ENCODE peak calls at places on chromosomes 16 and 17, in nine cellular contexts. U, V, P, Y, J, M, B, Q and G are unnamed samples. For H3K4me1 and H3K36me3, the result is how much of the 10 kb centered on the place peaks cover.

GRCh38 chr16:27256861-27257260 is 11.7 kb downstream of the NSMCE1 start:
- DNase-seq in U (no peak), V (no peak), P (no peak), Y (no peak), J (no peak), M (no peak), B (no peak), Q (no peak), G (no peak)

GRCh38 chr17:52536466-52536865 is 378.0 kb upstream of the CA10 start:
- DNase-seq in U (no peak), V (no peak), P (no peak), Y (peak), J (no peak), M (no peak), B (no peak), Q (peak), G (no peak)

GRCh38 chr16:82852388-82852998 is 225.7 kb downstream of the CDH13 start:
- DNase-seq in U (no peak), V (no peak), P (no peak), Y (no peak), J (no peak), M (no peak), B (no peak), Q (no peak), G (no peak)

GRCh38 chr16:12584488-12585233 is 219.0 kb downstream of the CPPED1 start:
- DNase-seq in U (peak), V (no peak), P (no peak), Y (no peak), J (no peak), M (no peak), B (no peak), Q (no peak), G (no peak)

GRCh38 chr17:35048685-35049379 is 14.7 kb downstream of the RFFL start:
- DNase-seq in U (no peak), V (no peak), P (no peak), Y (no peak), J (no peak), M (no peak), B (no peak), Q (no peak), G (no peak)

GRCh38 chr17:17375826-17376225 is 72.7 kb downstream of the NT5M start:
- DNase-seq in U (no peak), V (no peak), P (no peak), Y (peak), J (peak), M (peak), B (no peak), Q (no peak), G (no peak)

GRCh38 chr17:82837586-82838320 is 2.1 kb downstream of the ZNF750 start:
- DNase-seq in U (no peak), V (no peak), P (no peak), Y (no peak), J (no peak), M (no peak), B (no peak), Q (peak), G (no peak)

GRCh38 chr17:79985361-79985760 is 50.3 kb downstream of the TBC1D16 start:
- DNase-seq in U (no peak), V (no peak), P (no peak), Y (no peak), J (no peak), M (no peak), B (no peak), Q (peak), G (no peak)

GRCh38 chr17:57834146-57834741 is 15.6 kb downstream of the MRPS23 start:
- DNase-seq in U (no peak), V (peak), P (no peak), Y (peak), J (no peak), M (no peak), B (no peak), Q (peak), G (peak)

GRCh38 chr16:2949705-2950399 is 14.2 kb upstream of the KREMEN2 start:
- DNase-seq in U (no peak), V (no peak), P (no peak), Y (no peak), J (no peak), M (no peak), B (no peak), Q (no peak), G (no peak)

GRCh38 chr17:19566176-19566575 is 32.5 kb downstream of the SLC47A1 start:
- DNase-seq in U (no peak), V (no peak), P (no peak), Y (no peak), J (no peak), M (no peak), B (no peak), Q (no peak), G (no peak)

GRCh38 chr16:89052191-89052787 is 41.4 kb upstream of the ACSF3 start:
- DNase-seq in U (no peak), V (no peak), P (no peak), Y (peak), J (no peak), M (no peak), B (no peak), Q (no peak), G (no peak)

GRCh38 chr16:57502048-57502775 is 15.9 kb upstream of the DOK4 start:
- DNase-seq in U (no peak), V (no peak), P (no peak), Y (no peak), J (no peak), M (no peak), B (no peak), Q (peak), G (no peak)

GRCh38 chr16:59573528-59574271 is 839.6 kb upstream of the GOT2 start:
- DNase-seq in U (peak), V (no peak), P (no peak), Y (no peak), J (peak), M (peak), B (peak), Q (no peak), G (no peak)

GRCh38 chr17:2749058-2749783 is at the start of gene CCDC92B:
- DNase-seq in U (no peak), V (no peak), P (no peak), Y (peak), J (no peak), M (no peak), B (no peak), Q (no peak), G (no peak)

GRCh38 chr17:41483991-41484826 is 3.3 kb upstream of the KRT35 start:
- DNase-seq in U (no peak), V (no peak), P (no peak), Y (no peak), J (no peak), M (peak), B (no peak), Q (no peak), G (no peak)

GRCh38 chr17:37786481-37786880 is 41.6 kb upstream of the HNF1B start:
- DNase-seq in U (no peak), V (no peak), P (no peak), Y (no peak), J (no peak), M (peak), B (no peak), Q (no peak), G (no peak)

GRCh38 chr17:10107320-10108165 is 90.9 kb downstream of the GAS7 start:
- DNase-seq in U (no peak), V (no peak), P (no peak), Y (peak), J (no peak), M (no peak), B (no peak), Q (peak), G (no peak)

GRCh38 chr17:29567362-29568330 is 809 bp upstream of the ABHD15 start:
- DNase-seq in U (peak), V (peak), P (peak), Y (peak), J (peak), M (peak), B (peak), Q (peak), G (no peak)

GRCh38 chr16:15961060-15961511 is 11.7 kb downstream of the ABCC1 start:
- DNase-seq in U (no peak), V (no peak), P (peak), Y (no peak), J (no peak), M (peak), B (peak), Q (no peak), G (no peak)

GRCh38 chr16:8310356-8310755 is 280.0 kb downstream of the TMEM114 start:
- DNase-seq in U (no peak), V (no peak), P (no peak), Y (no peak), J (no peak), M (no peak), B (no peak), Q (no peak), G (no peak)

GRCh38 chr17:42200702-42201101 is 6.4 kb upstream of the GHDC start:
- DNase-seq in U (peak), V (no peak), P (no peak), Y (peak), J (no peak), M (no peak), B (peak), Q (no peak), G (no peak)

GRCh38 chr17:69908599-69909368 is 166.2 kb upstream of the KCNJ16 start:
- DNase-seq in U (no peak), V (no peak), P (no peak), Y (no peak), J (no peak), M (no peak), B (no peak), Q (no peak), G (no peak)
- H3K4me1 ChIP-seq in U (under half), V (under half), P (under half), Y (under half), J (under half), M (under half), B (under half), Q (under half), G (under half)

GRCh38 chr17:50363217-50364060 is 9.5 kb downstream of the MRPL27 start:
- DNase-seq in U (peak), V (peak), P (no peak), Y (no peak), J (peak), M (peak), B (peak), Q (peak), G (no peak)

GRCh38 chr17:50365649-50366393 is 7.2 kb downstream of the MRPL27 start:
- DNase-seq in U (no peak), V (no peak), P (no peak), Y (no peak), J (no peak), M (no peak), B (no peak), Q (peak), G (no peak)

GRCh38 chr17:50365165-50365564 is 7.8 kb downstream of the MRPL27 start:
- DNase-seq in U (no peak), V (no peak), P (no peak), Y (no peak), J (no peak), M (no peak), B (no peak), Q (peak), G (no peak)

GRCh38 chr17:50364061-50364458 is 8.9 kb downstream of the MRPL27 start:
- DNase-seq in U (no peak), V (no peak), P (no peak), Y (no peak), J (no peak), M (no peak), B (no peak), Q (peak), G (no peak)

DNA sequence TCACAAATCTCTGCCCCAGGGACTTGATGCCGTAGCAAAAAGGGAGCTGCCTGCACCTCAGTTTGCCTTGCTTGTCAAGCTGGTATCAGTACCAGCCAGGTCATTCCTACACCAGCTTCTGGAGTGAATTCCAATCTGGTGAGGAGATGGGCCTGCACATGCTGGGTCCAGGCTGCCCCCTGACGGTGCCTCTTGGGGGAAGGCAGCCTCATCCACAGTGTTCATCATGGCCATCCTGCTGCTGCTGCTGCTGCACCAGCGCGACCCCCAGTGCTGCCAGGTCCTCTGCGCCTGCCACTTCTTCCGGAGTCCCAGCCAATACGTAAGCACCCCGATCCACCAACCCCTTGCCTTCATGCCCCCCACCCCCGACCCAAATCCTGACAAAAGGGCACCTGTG is 8.3 kb downstream of the MRPL27 start:
- DNase-seq in U (no peak), V (peak), P (no peak), Y (no peak), J (peak), M (peak), B (no peak), Q (peak), G (no peak)
- H3K36me3 ChIP-seq in U (under half), V (under half), P (under half), Y (half or more), J (half or more), M (under half), B (under half), Q (half or more), G (under half)

GRCh38 chr17:49018673-49019215 is 21.6 kb downstream of the IGF2BP1 start:
- DNase-seq in U (no peak), V (peak), P (no peak), Y (no peak), J (no peak), M (no peak), B (no peak), Q (no peak), G (no peak)
- H3K4me1 ChIP-seq in U (half or more), V (half or more), P (under half), Y (under half), J (under half), M (under half), B (under half), Q (under half), G (under half)

DNA sequence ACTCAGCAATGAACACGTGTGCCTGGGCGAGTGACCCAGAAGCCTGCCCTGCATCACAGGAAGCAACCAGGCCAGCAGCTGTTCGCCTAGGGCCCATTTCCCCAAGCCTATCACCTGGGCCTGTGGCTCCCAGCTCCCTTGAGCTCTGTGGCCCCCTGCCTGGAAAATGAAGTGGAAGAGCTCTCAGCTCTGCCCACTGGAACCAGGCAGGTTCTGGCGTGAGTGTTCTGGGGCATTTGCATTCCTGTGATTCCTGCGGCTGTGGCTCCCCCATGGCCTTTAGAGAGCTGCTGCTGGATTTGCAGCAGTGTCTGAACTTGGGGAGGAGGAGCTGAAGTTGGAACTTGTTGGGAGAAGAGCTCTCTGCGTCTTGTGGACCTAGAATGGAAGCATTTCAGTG is 22.8 kb downstream of the PGS1 start:
- DNase-seq in U (peak), V (no peak), P (no peak), Y (no peak), J (peak), M (peak), B (no peak), Q (no peak), G (no peak)
- H3K36me3 ChIP-seq in U (under half), V (under half), P (under half), Y (half or more), J (half or more), M (half or more), B (under half), Q (half or more), G (under half)

GRCh38 chr16:1155353-1156110 is 2.6 kb downstream of the CACNA1H start:
- DNase-seq in U (no peak), V (no peak), P (no peak), Y (no peak), J (no peak), M (no peak), B (no peak), Q (no peak), G (no peak)
- H3K4me1 ChIP-seq in U (under half), V (under half), P (under half), Y (under half), J (under half), M (under half), B (under half), Q (half or more), G (under half)

DNA sequence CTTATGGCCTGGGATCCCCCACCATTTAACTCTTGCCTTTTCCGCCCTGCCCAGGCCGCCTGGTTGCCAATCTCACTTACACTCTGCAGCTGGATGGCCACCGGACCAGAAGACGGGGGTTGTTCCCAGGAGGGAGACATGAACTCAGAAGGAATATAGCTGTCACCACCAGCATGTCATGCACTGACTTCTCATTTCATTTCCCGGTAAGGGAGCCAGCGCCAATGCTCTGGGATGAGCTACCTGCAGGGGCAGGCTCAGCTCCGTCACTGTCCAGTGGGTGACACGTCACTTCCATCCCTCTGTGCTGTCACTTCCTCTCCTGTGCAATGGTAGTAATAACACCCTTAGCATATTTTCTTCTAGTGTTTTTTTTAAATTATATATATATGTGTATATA is 26.7 kb downstream of the ITGAL start:
- DNase-seq in U (no peak), V (no peak), P (no peak), Y (no peak), J (no peak), M (no peak), B (no peak), Q (no peak), G (no peak)
- H3K36me3 ChIP-seq in U (under half), V (under half), P (under half), Y (under half), J (under half), M (under half), B (under half), Q (under half), G (under half)

GRCh38 chr17:296382-296781 is 56.2 kb downstream of the RPH3AL start:
- DNase-seq in U (no peak), V (no peak), P (no peak), Y (peak), J (no peak), M (no peak), B (no peak), Q (no peak), G (no peak)
- H3K4me1 ChIP-seq in U (under half), V (under half), P (under half), Y (under half), J (under half), M (under half), B (under half), Q (under half), G (under half)

GRCh38 chr16:67444259-67445125 is 13.6 kb downstream of the HSD11B2 start:
- DNase-seq in U (no peak), V (no peak), P (no peak), Y (no peak), J (no peak), M (no peak), B (no peak), Q (no peak), G (no peak)
- H3K36me3 ChIP-seq in U (under half), V (under half), P (under half), Y (under half), J (half or more), M (under half), B (under half), Q (under half), G (under half)